ENCODE peak calls at places on chromosome 10, in eight cellular contexts. G is left ventricle myocardium superior; E is astrocyte; C is nephron progenitor cell; P is activated T-cell treated with anti-CD3 and anti-CD28 coated beads, Interleukin-2, amount 50 U/mL, for 72 hours; T is hepatocyte; X is LHCN-M2; I is smooth muscle cell of the brain vasculature. Y is an unnamed sample.

GRCh38 chr10:121167534-121168243 is 316.5 kb downstream of the WDR11 start:
- DNase-seq in G (no peak), E (peak; percentile 14), C (no peak), P (no peak), T (no peak), X (peak; percentile 13), I (no peak), Y (no peak)

GRCh38 chr10:44053391-44053790 is 331.5 kb downstream of the CXCL12 start:
- DNase-seq in G (no peak), E (no peak), C (no peak), P (no peak), T (no peak), X (no peak), I (no peak), Y (no peak)

GRCh38 chr10:612696-613095 is 76.8 kb downstream of the DIP2C start:
- DNase-seq in G (no peak), E (no peak), C (no peak), P (no peak), T (no peak), X (no peak), I (no peak), Y (no peak)

GRCh38 chr10:119896061-119896655 is 3.6 kb downstream of the SEC23IP start:
- DNase-seq in G (no peak), E (peak; percentile 85), C (no peak), P (no peak), T (peak; percentile 22), X (peak; percentile 63), I (no peak), Y (peak; percentile 90)

GRCh38 chr10:30967654-30968421 is 63.8 kb downstream of the ZNF438 start:
- DNase-seq in G (no peak), E (no peak), C (no peak), P (no peak), T (peak; percentile 44), X (no peak), I (no peak), Y (peak; percentile 46)

GRCh38 chr10:21530616-21531015 is 3.4 kb upstream of the MLLT10 start:
- DNase-seq in G (no peak), E (no peak), C (no peak), P (no peak), T (no peak), X (no peak), I (no peak), Y (no peak)

GRCh38 chr10:97292097-97292861 is at the start of gene ARHGAP19:
- DNase-seq in G (peak; percentile 93), E (peak; percentile 96), C (peak; percentile 92), P (peak; percentile 95), T (peak; percentile 98), X (peak; percentile 99), I (peak; percentile 96), Y (peak; percentile 99)

GRCh38 chr10:77513783-77514331 is 123.8 kb downstream of the KCNMA1 start:
- DNase-seq in G (no peak), E (peak; percentile 91), C (peak; percentile 62), P (no peak), T (peak; percentile 75), X (peak; percentile 93), I (no peak), Y (peak; percentile 36)

GRCh38 chr10:122181901-122182799 is 88.9 kb upstream of the BTBD16 start:
- DNase-seq in G (no peak), E (no peak), C (no peak), P (no peak), T (no peak), X (no peak), I (no peak), Y (no peak)

GRCh38 chr10:36736311-36736710 is 389.1 kb upstream of the ANKRD30A start:
- DNase-seq in G (no peak), E (no peak), C (no peak), P (no peak), T (no peak), X (no peak), I (no peak), Y (no peak)

GRCh38 chr10:110724116-110724701 is 80.1 kb downstream of the RBM20 start:
- DNase-seq in G (no peak), E (no peak), C (no peak), P (no peak), T (no peak), X (no peak), I (no peak), Y (no peak)

GRCh38 chr10:79155301-79156081 is 86.7 kb downstream of the ZMIZ1 start:
- DNase-seq in G (peak; percentile 70), E (no peak), C (no peak), P (no peak), T (no peak), X (peak; percentile 62), I (no peak), Y (peak; percentile 35)

GRCh38 chr10:77643795-77644468 is 6.3 kb upstream of the KCNMA1 start:
- DNase-seq in G (no peak), E (peak; percentile 37), C (peak; percentile 24), P (peak; percentile 7), T (peak; percentile 73), X (peak; percentile 70), I (no peak), Y (peak; percentile 44)

GRCh38 chr10:48452879-48453412 is 146.5 kb downstream of the MAPK8 start:
- DNase-seq in G (no peak), E (no peak), C (no peak), P (no peak), T (no peak), X (no peak), I (no peak), Y (no peak)

GRCh38 chr10:99527526-99528255 is 5.1 kb upstream of the NKX2-3 start:
- DNase-seq in G (no peak), E (no peak), C (no peak), P (no peak), T (no peak), X (no peak), I (no peak), Y (no peak)

GRCh38 chr10:95196053-95196452 is 2.0 kb downstream of the ACSM6 start:
- DNase-seq in G (no peak), E (peak; percentile 39), C (no peak), P (no peak), T (no peak), X (no peak), I (no peak), Y (no peak)

GRCh38 chr10:28743576-28743975 is 66.3 kb downstream of the BAMBI start:
- DNase-seq in G (no peak), E (no peak), C (no peak), P (no peak), T (peak; percentile 41), X (no peak), I (no peak), Y (no peak)

GRCh38 chr10:70055550-70055949 is 2.9 kb downstream of the MACROH2A2 start:
- DNase-seq in G (no peak), E (peak; percentile 27), C (no peak), P (no peak), T (no peak), X (no peak), I (no peak), Y (no peak)

GRCh38 chr10:110013615-110014293 is 6.0 kb downstream of the ADD3 start:
- DNase-seq in G (no peak), E (no peak), C (no peak), P (peak; percentile 38), T (peak; percentile 47), X (peak; percentile 14), I (no peak), Y (no peak)

GRCh38 chr10:118694848-118695247 is 59.9 kb downstream of the CACUL1 start:
- DNase-seq in G (no peak), E (peak; percentile 73), C (no peak), P (no peak), T (no peak), X (peak; percentile 19), I (no peak), Y (no peak)

GRCh38 chr10:107913317-107914294 is 749.1 kb upstream of the SORCS1 start:
- DNase-seq in G (no peak), E (no peak), C (no peak), P (no peak), T (no peak), X (no peak), I (no peak), Y (peak; percentile 1)

GRCh38 chr10:65950075-65950474 is 975.8 kb upstream of the LRRTM3 start:
- DNase-seq in G (no peak), E (no peak), C (no peak), P (no peak), T (no peak), X (no peak), I (no peak), Y (no peak)

GRCh38 chr10:102408081-102408727 is 10.4 kb downstream of the PSD start:
- DNase-seq in G (no peak), E (no peak), C (no peak), P (no peak), T (no peak), X (peak; percentile 29), I (no peak), Y (no peak)

GRCh38 chr10:126712681-126713080 is 42.2 kb upstream of the C10orf90 start:
- DNase-seq in G (no peak), E (no peak), C (no peak), P (no peak), T (no peak), X (no peak), I (no peak), Y (no peak)

GRCh38 chr10:119667562-119668328 is 16.6 kb downstream of the BAG3 start:
- DNase-seq in G (peak; percentile 86), E (peak; percentile 98), C (peak; percentile 17), P (no peak), T (peak; percentile 76), X (peak; percentile 97), I (peak; percentile 82), Y (peak; percentile 93)

GRCh38 chr10:86518781-86519180 is 2.8 kb downstream of the WAPL start:
- DNase-seq in G (no peak), E (no peak), C (no peak), P (no peak), T (no peak), X (no peak), I (no peak), Y (no peak)

GRCh38 chr10:113222207-113222606 is 272.2 kb downstream of the TCF7L2 start:
- DNase-seq in G (no peak), E (no peak), C (no peak), P (no peak), T (no peak), X (no peak), I (no peak), Y (no peak)

GRCh38 chr10:90805211-90805610 is 52.6 kb downstream of the HTR7 start:
- DNase-seq in G (no peak), E (no peak), C (no peak), P (no peak), T (no peak), X (no peak), I (no peak), Y (no peak)

GRCh38 chr10:131685576-131685975 is 215.2 kb upstream of the PPP2R2D start:
- DNase-seq in G (no peak), E (no peak), C (no peak), P (no peak), T (no peak), X (no peak), I (no peak), Y (no peak)

GRCh38 chr10:133245439-133246235 is 8.0 kb downstream of the VENTX start:
- DNase-seq in G (no peak), E (no peak), C (no peak), P (no peak), T (peak; percentile 86), X (no peak), I (no peak), Y (peak; percentile 56)

GRCh38 chr10:78981257-78981969 is 87.4 kb upstream of the ZMIZ1 start:
- DNase-seq in G (no peak), E (no peak), C (no peak), P (peak; percentile 29), T (no peak), X (no peak), I (no peak), Y (no peak)

GRCh38 chr10:11663763-11664555 is 52.5 kb upstream of the USP6NL start:
- DNase-seq in G (no peak), E (no peak), C (no peak), P (no peak), T (no peak), X (no peak), I (no peak), Y (no peak)

GRCh38 chr10:130396044-130396443 is 259.9 kb downstream of the GLRX3 start:
- DNase-seq in G (no peak), E (no peak), C (no peak), P (no peak), T (no peak), X (no peak), I (no peak), Y (no peak)

GRCh38 chr10:84195044-84195830 is 900 bp downstream of the CDHR1 start:
- DNase-seq in G (no peak), E (no peak), C (peak; percentile 14), P (no peak), T (no peak), X (no peak), I (no peak), Y (no peak)